ENCODE peak calls at places on chromosome 20, in seven cellular contexts. One of them, this sample, is unnamed.

GRCh38 chr20:10217517-10218410 is 866 bp upstream of the SNAP25 start:
- DNase-seq in fibroblast of mammary gland: peak; percentile 97
- DNase-seq in CD8-positive, alpha-beta T cell: no peak
- DNase-seq in BJ: peak; percentile 64
- DNase-seq in choroid plexus epithelial cell: peak; percentile 98
- DNase-seq in psoas muscle: no peak
- DNase-seq in epithelial cell of esophagus: peak; percentile 63
- DNase-seq in this sample: peak; percentile 68

GRCh38 chr20:44501448-44501847 is 20.4 kb downstream of the SERINC3 start:
- DNase-seq in CD8-positive, alpha-beta T cell: no peak
- DNase-seq in epithelial cell of esophagus: peak; percentile 36
- DNase-seq in psoas muscle: no peak
- DNase-seq in BJ: peak; percentile 47
- DNase-seq in fibroblast of mammary gland: peak; percentile 95
- DNase-seq in choroid plexus epithelial cell: peak; percentile 96
- DNase-seq in this sample: peak; percentile 55

GRCh38 chr20:35021831-35022230 is 66.2 kb downstream of the MYH7B start:
- DNase-seq in epithelial cell of esophagus: no peak
- DNase-seq in psoas muscle: no peak
- DNase-seq in fibroblast of mammary gland: no peak
- DNase-seq in choroid plexus epithelial cell: no peak
- DNase-seq in BJ: no peak
- DNase-seq in CD8-positive, alpha-beta T cell: no peak
- DNase-seq in this sample: no peak

GRCh38 chr20:61932199-61932592 is 133.5 kb downstream of the TAF4 start:
- DNase-seq in fibroblast of mammary gland: no peak
- DNase-seq in psoas muscle: peak; percentile 30
- DNase-seq in choroid plexus epithelial cell: no peak
- DNase-seq in CD8-positive, alpha-beta T cell: no peak
- DNase-seq in epithelial cell of esophagus: no peak
- DNase-seq in BJ: no peak
- DNase-seq in this sample: no peak

GRCh38 chr20:35891375-35891774 is 62.9 kb downstream of the SCAND1 start:
- DNase-seq in BJ: peak; percentile 83
- DNase-seq in CD8-positive, alpha-beta T cell: no peak
- DNase-seq in psoas muscle: no peak
- DNase-seq in epithelial cell of esophagus: peak; percentile 43
- DNase-seq in fibroblast of mammary gland: peak; percentile 77
- DNase-seq in choroid plexus epithelial cell: peak; percentile 62
- DNase-seq in this sample: no peak

GRCh38 chr20:9353180-9353915 is 161.0 kb upstream of the LAMP5 start:
- DNase-seq in epithelial cell of esophagus: no peak
- DNase-seq in psoas muscle: no peak
- DNase-seq in fibroblast of mammary gland: peak; percentile 11
- DNase-seq in BJ: no peak
- DNase-seq in choroid plexus epithelial cell: no peak
- DNase-seq in CD8-positive, alpha-beta T cell: no peak
- DNase-seq in this sample: no peak

GRCh38 chr20:5195655-5196054 is 68.8 kb downstream of the CDS2 start:
- DNase-seq in BJ: no peak
- DNase-seq in CD8-positive, alpha-beta T cell: no peak
- DNase-seq in choroid plexus epithelial cell: peak; percentile 77
- DNase-seq in fibroblast of mammary gland: peak; percentile 67
- DNase-seq in psoas muscle: no peak
- DNase-seq in epithelial cell of esophagus: peak; percentile 57
- DNase-seq in this sample: peak; percentile 14

GRCh38 chr20:54980321-54980960 is 505.0 kb downstream of the DOK5 start:
- DNase-seq in choroid plexus epithelial cell: peak; percentile 0
- DNase-seq in epithelial cell of esophagus: peak; percentile 36
- DNase-seq in CD8-positive, alpha-beta T cell: no peak
- DNase-seq in psoas muscle: no peak
- DNase-seq in BJ: no peak
- DNase-seq in fibroblast of mammary gland: peak; percentile 10
- DNase-seq in this sample: no peak

GRCh38 chr20:53609501-53610445 is 16.1 kb upstream of the ZNF217 start:
- DNase-seq in CD8-positive, alpha-beta T cell: peak; percentile 70
- DNase-seq in psoas muscle: peak; percentile 63
- DNase-seq in epithelial cell of esophagus: no peak
- DNase-seq in fibroblast of mammary gland: peak; percentile 47
- DNase-seq in BJ: no peak
- DNase-seq in choroid plexus epithelial cell: peak; percentile 56
- DNase-seq in this sample: no peak

GRCh38 chr20:47256665-47257236 is 99.7 kb downstream of the ZMYND8 start:
- DNase-seq in fibroblast of mammary gland: peak; percentile 60
- DNase-seq in BJ: no peak
- DNase-seq in epithelial cell of esophagus: peak; percentile 25
- DNase-seq in choroid plexus epithelial cell: peak; percentile 34
- DNase-seq in CD8-positive, alpha-beta T cell: no peak
- DNase-seq in psoas muscle: no peak
- DNase-seq in this sample: peak; percentile 43

GRCh38 chr20:54113553-54113952 is 43.2 kb upstream of the BCAS1 start:
- DNase-seq in psoas muscle: no peak
- DNase-seq in BJ: no peak
- DNase-seq in CD8-positive, alpha-beta T cell: no peak
- DNase-seq in epithelial cell of esophagus: no peak
- DNase-seq in fibroblast of mammary gland: no peak
- DNase-seq in choroid plexus epithelial cell: no peak
- DNase-seq in this sample: no peak

GRCh38 chr20:54668271-54669053 is 193.1 kb downstream of the DOK5 start:
- DNase-seq in BJ: no peak
- DNase-seq in epithelial cell of esophagus: peak; percentile 36
- DNase-seq in fibroblast of mammary gland: peak; percentile 28
- DNase-seq in CD8-positive, alpha-beta T cell: peak; percentile 2
- DNase-seq in choroid plexus epithelial cell: peak; percentile 7
- DNase-seq in psoas muscle: no peak
- DNase-seq in this sample: peak; percentile 34

GRCh38 chr20:62637110-62637509 is 5.2 kb upstream of the SLCO4A1 start:
- DNase-seq in BJ: no peak
- DNase-seq in fibroblast of mammary gland: no peak
- DNase-seq in CD8-positive, alpha-beta T cell: no peak
- DNase-seq in choroid plexus epithelial cell: no peak
- DNase-seq in psoas muscle: no peak
- DNase-seq in epithelial cell of esophagus: no peak
- DNase-seq in this sample: no peak

GRCh38 chr20:11958852-11959251 is 41.2 kb downstream of the BTBD3 start:
- DNase-seq in choroid plexus epithelial cell: no peak
- DNase-seq in BJ: no peak
- DNase-seq in CD8-positive, alpha-beta T cell: no peak
- DNase-seq in fibroblast of mammary gland: peak; percentile 2
- DNase-seq in psoas muscle: no peak
- DNase-seq in epithelial cell of esophagus: no peak
- DNase-seq in this sample: no peak

GRCh38 chr20:14494355-14494754 is 156.9 kb upstream of the FLRT3 start:
- DNase-seq in psoas muscle: no peak
- DNase-seq in epithelial cell of esophagus: peak; percentile 60
- DNase-seq in CD8-positive, alpha-beta T cell: no peak
- DNase-seq in fibroblast of mammary gland: no peak
- DNase-seq in choroid plexus epithelial cell: no peak
- DNase-seq in BJ: no peak
- DNase-seq in this sample: no peak

GRCh38 chr20:33481431-33481941 is 8.4 kb upstream of the CBFA2T2 start:
- DNase-seq in fibroblast of mammary gland: no peak
- DNase-seq in BJ: no peak
- DNase-seq in choroid plexus epithelial cell: no peak
- DNase-seq in CD8-positive, alpha-beta T cell: no peak
- DNase-seq in psoas muscle: no peak
- DNase-seq in epithelial cell of esophagus: no peak
- DNase-seq in this sample: no peak

GRCh38 chr20:13061381-13061780 is 52.6 kb downstream of the SPTLC3 start:
- DNase-seq in psoas muscle: no peak
- DNase-seq in fibroblast of mammary gland: no peak
- DNase-seq in epithelial cell of esophagus: peak; percentile 80
- DNase-seq in BJ: no peak
- DNase-seq in choroid plexus epithelial cell: no peak
- DNase-seq in CD8-positive, alpha-beta T cell: no peak
- DNase-seq in this sample: no peak
- TF ChIP-seq CTCF in psoas muscle: no peak
- TF ChIP-seq CTCF in fibroblast of mammary gland: no peak
- TF ChIP-seq CTCF in epithelial cell of esophagus: no peak
- TF ChIP-seq CTCF in BJ: no peak
- TF ChIP-seq CTCF in choroid plexus epithelial cell: no peak
- TF ChIP-seq CTCF in CD8-positive, alpha-beta T cell: no peak
- TF ChIP-seq CTCF in this sample: no peak

DNA sequence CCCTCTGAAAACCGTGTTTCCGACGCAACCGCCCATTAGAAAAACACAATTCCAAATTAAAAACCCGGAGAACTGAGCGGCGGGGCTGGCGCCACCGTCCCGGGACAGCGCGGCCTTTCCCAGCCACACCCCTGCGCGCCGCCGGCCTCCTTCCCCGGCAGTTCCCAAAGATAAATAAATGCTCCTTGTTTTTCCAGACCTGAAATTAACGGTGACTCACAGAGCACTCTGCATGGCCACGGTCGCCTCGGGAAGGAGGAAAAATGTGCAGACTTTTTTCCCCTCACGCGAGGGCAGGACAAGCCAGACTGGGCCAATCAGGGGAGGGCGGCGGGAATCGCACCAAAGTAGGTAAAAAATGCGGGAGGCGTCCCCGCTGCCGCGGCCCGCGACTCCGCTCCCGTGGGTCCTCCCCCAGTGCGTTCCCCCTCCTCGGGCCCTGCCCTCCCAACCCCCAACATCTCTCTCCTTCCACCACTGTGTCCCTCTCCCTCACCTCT is 853 bp upstream of the DSTN start:
- DNase-seq in psoas muscle: peak; percentile 86
- DNase-seq in CD8-positive, alpha-beta T cell: no peak
- DNase-seq in choroid plexus epithelial cell: peak; percentile 89
- DNase-seq in BJ: peak; percentile 97
- DNase-seq in epithelial cell of esophagus: peak; percentile 98
- DNase-seq in fibroblast of mammary gland: peak; percentile 97
- DNase-seq in this sample: peak; percentile 95
- H3K4me3 ChIP-seq in psoas muscle: peak overlapping the region; percentile 84
- H3K4me3 ChIP-seq in CD8-positive, alpha-beta T cell: no peak overlapping the region
- H3K4me3 ChIP-seq in choroid plexus epithelial cell: peak overlapping the region; percentile 90
- H3K4me3 ChIP-seq in BJ: peak overlapping the region; percentile 98
- H3K4me3 ChIP-seq in epithelial cell of esophagus: peak overlapping the region; percentile 95
- H3K4me3 ChIP-seq in fibroblast of mammary gland: peak overlapping the region; percentile 92
- H3K4me3 ChIP-seq in this sample: peak overlapping the region; percentile 85

GRCh38 chr20:23399568-23400241 is 21.6 kb downstream of the NAPB start:
- DNase-seq in choroid plexus epithelial cell: peak; percentile 70
- DNase-seq in psoas muscle: no peak
- DNase-seq in BJ: no peak
- DNase-seq in CD8-positive, alpha-beta T cell: no peak
- DNase-seq in epithelial cell of esophagus: peak; percentile 21
- DNase-seq in fibroblast of mammary gland: peak; percentile 46
- DNase-seq in this sample: peak; percentile 67
- TF ChIP-seq CTCF in choroid plexus epithelial cell: peak; percentile 23
- TF ChIP-seq CTCF in psoas muscle: no peak
- TF ChIP-seq CTCF in BJ: no peak
- TF ChIP-seq CTCF in CD8-positive, alpha-beta T cell: no peak
- TF ChIP-seq CTCF in epithelial cell of esophagus: no peak
- TF ChIP-seq CTCF in fibroblast of mammary gland: no peak
- TF ChIP-seq CTCF in this sample: peak; percentile 30

DNA sequence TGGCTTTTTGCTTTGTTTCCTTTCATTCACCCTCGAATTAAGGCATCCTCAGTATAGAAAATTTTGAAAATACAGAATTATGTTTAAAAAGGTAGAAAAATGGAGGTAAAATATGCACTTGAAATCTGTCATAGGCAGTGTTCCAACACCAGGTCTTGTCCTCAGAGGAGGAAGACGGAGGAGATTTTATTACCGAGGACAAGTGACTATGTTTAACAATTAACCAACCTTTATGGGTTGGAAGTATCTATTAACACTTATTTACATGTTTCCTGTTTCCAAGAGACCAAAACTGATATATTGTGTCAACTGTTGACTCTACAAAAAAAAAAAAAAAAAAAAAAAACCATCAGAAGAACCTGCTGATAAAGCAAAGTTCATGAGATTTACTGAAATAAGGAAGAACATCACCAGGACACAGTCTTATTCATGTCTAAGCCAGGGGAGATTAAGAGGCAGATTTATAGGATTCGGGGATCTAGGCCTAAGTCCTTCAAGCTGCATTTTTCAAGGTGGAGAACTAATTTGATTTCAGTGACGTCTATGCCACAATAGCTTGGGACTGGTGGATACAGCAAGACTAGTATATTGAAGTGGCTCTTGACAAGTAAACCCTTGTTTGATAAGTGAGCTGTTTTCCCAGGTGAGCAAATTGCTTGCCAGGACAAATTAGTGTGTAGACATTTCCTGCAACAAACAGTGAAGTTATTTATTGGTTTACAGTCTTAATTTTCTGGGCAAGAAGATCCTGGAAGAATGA is 126.6 kb upstream of the NAA20 start:
- DNase-seq in psoas muscle: no peak
- DNase-seq in choroid plexus epithelial cell: no peak
- DNase-seq in CD8-positive, alpha-beta T cell: no peak
- DNase-seq in fibroblast of mammary gland: no peak
- DNase-seq in epithelial cell of esophagus: no peak
- DNase-seq in BJ: no peak
- DNase-seq in this sample: no peak
- H3K4me3 ChIP-seq in psoas muscle: peak overlapping the region; percentile 55
- H3K4me3 ChIP-seq in choroid plexus epithelial cell: no peak overlapping the region
- H3K4me3 ChIP-seq in CD8-positive, alpha-beta T cell: no peak overlapping the region
- H3K4me3 ChIP-seq in fibroblast of mammary gland: no peak overlapping the region
- H3K4me3 ChIP-seq in epithelial cell of esophagus: no peak overlapping the region
- H3K4me3 ChIP-seq in BJ: no peak overlapping the region
- H3K4me3 ChIP-seq in this sample: no peak overlapping the region

This sample was measured in fibroblast of the aortic adventitia.